ENCODE peak calls at places on chromosomes 12 and 14, in four cellular contexts. R is HCEC 1CT, C is AML-193, V is psoas muscle. L is an unnamed sample.

GRCh38 chr12:69610729-69611128 is at the start of gene LRRC10:
- DNase-seq in V (no peak), R (no peak), C (no peak), L (no peak)

GRCh38 chr12:2811791-2812190 is 677 bp upstream of the ITFG2 start:
- DNase-seq in C (no peak), R (no peak), V (no peak), L (no peak)

GRCh38 chr12:68844318-68844745 is 36.4 kb downstream of the MDM2 start:
- DNase-seq in V (no peak), R (no peak), C (no peak), L (no peak)

GRCh38 chr12:115657081-115658013 is 620.1 kb downstream of the MED13L start:
- DNase-seq in V (no peak), R (no peak), C (no peak), L (no peak)

GRCh38 chr12:87661770-87662402 is 367.3 kb downstream of the C12orf50 start:
- DNase-seq in V (no peak), R (no peak), C (no peak), L (peak)

GRCh38 chr12:119500209-119500608 is 93.4 kb upstream of the TMEM233 start:
- DNase-seq in V (no peak), R (no peak), C (no peak), L (no peak)

GRCh38 chr14:76919811-76920571 is 93.8 kb downstream of the LRRC74A start:
- DNase-seq in V (peak), C (no peak), R (peak), L (peak)

GRCh38 chr12:39723831-39724230 is 104.2 kb upstream of the ABCD2 start:
- DNase-seq in V (no peak), R (peak), C (peak), L (peak)

GRCh38 chr14:28770574-28770973 is 4.0 kb downstream of the FOXG1 start:
- DNase-seq in C (no peak), R (no peak), V (no peak), L (no peak)

GRCh38 chr14:104827173-104828055 is 26.5 kb downstream of the ZBTB42 start:
- DNase-seq in C (peak), R (peak), V (no peak), L (peak)

GRCh38 chr12:30701056-30701455 is 5.4 kb upstream of the IPO8 start:
- DNase-seq in C (no peak), R (peak), V (no peak), L (no peak)

GRCh38 chr12:13238204-13238603 is 41.7 kb downstream of the EMP1 start:
- DNase-seq in R (no peak), C (no peak), V (no peak), L (no peak)

GRCh38 chr14:59997496-59997895 is 77.6 kb downstream of the LRRC9 start:
- DNase-seq in V (no peak), C (no peak), R (no peak), L (no peak)

GRCh38 chr14:71261206-71261605 is 353.9 kb downstream of the PCNX1 start:
- DNase-seq in R (no peak), C (no peak), V (no peak), L (no peak)

GRCh38 chr12:19431407-19432308 is 7.6 kb upstream of the AEBP2 start:
- DNase-seq in R (no peak), C (no peak), V (no peak), L (peak)

GRCh38 chr14:32625211-32625610 is 296.1 kb downstream of the AKAP6 start:
- DNase-seq in V (no peak), C (no peak), R (no peak), L (no peak)

GRCh38 chr12:122790393-122791075 is 16.2 kb downstream of the CCDC62 start:
- DNase-seq in R (peak), C (no peak), V (no peak), L (peak)

GRCh38 chr12:49094104-49094948 is at the start of gene DHH:
- DNase-seq in V (peak), R (no peak), C (no peak), L (no peak)

GRCh38 chr14:85313801-85314207 is 216.1 kb upstream of the FLRT2 start:
- DNase-seq in R (peak), V (no peak), C (no peak), L (peak)

GRCh38 chr12:93322784-93323183 is 54.9 kb upstream of the NUDT4 start:
- DNase-seq in R (peak), C (no peak), V (no peak), L (peak)

GRCh38 chr12:6553051-6553868 is 2.6 kb downstream of the IFFO1 start:
- DNase-seq in R (peak), C (no peak), V (peak), L (peak)

GRCh38 chr14:100621806-100622205 is 34.6 kb upstream of the BEGAIN start:
- DNase-seq in C (no peak), V (no peak), R (no peak), L (no peak)

GRCh38 chr12:132243596-132244289 is 85.6 kb downstream of the GALNT9 start:
- DNase-seq in R (no peak), V (no peak), C (no peak), L (no peak)

GRCh38 chr12:118850244-118850825 is 131.0 kb upstream of the SRRM4 start:
- DNase-seq in V (no peak), C (peak), R (no peak), L (peak)

GRCh38 chr12:95774311-95775045 is 16.1 kb downstream of the NTN4 start:
- DNase-seq in R (peak), C (no peak), V (no peak), L (peak)

GRCh38 chr14:56206576-56206975 is 88.4 kb downstream of the PELI2 start:
- DNase-seq in R (no peak), C (no peak), V (no peak), L (no peak)

GRCh38 chr14:92850492-92850891 is 56.4 kb downstream of the GOLGA5 start:
- DNase-seq in V (no peak), R (no peak), C (no peak), L (peak)

GRCh38 chr12:64007853-64008252 is 163.4 kb downstream of the SRGAP1 start:
- DNase-seq in V (no peak), C (no peak), R (peak), L (peak)

GRCh38 chr12:115659422-115659821 is 618.1 kb downstream of the MED13L start:
- DNase-seq in C (no peak), R (no peak), V (no peak), L (no peak)